ENCODE peak calls at places on chromosome 3, in seven cellular contexts. A is NCI-H1417; H is cardiac fibroblast; W is breast epithelium; C is stimulated activated effector memory CD8-positive, alpha-beta T cell treated with anti-CD3 and anti-CD28 coated beads, Interleukin-12 subunit alpha, Interleukin-12 subunit beta, amount 100 ng/mL, for 72 hours; M is HL-60; V is stimulated activated CD8-positive, alpha-beta memory T cell treated with anti-CD3 and anti-CD28 coated beads, Interleukin-15, amount 100 ng/mL, for 4 hours. S is an unnamed sample.

GRCh38 chr3:57948782-57949242 is 59.4 kb upstream of the FLNB start:
- DNase-seq in A (no peak), H (no peak), W (peak; percentile 77), C (no peak), M (no peak), V (no peak), S (no peak)

GRCh38 chr3:10487988-10488633 is 17.3 kb downstream of the ATP2B2 start:
- DNase-seq in A (no peak), H (no peak), W (no peak), C (no peak), M (no peak), V (no peak), S (no peak)

GRCh38 chr3:10557250-10557649 is 51.9 kb upstream of the ATP2B2 start:
- DNase-seq in A (no peak), H (no peak), W (no peak), C (no peak), M (no peak), V (no peak), S (no peak)

GRCh38 chr3:156792945-156793344 is 33.2 kb upstream of the LEKR1 start:
- DNase-seq in A (no peak), H (peak; percentile 49), W (no peak), C (no peak), M (no peak), V (no peak), S (no peak)

GRCh38 chr3:166274342-166274741 is 437.1 kb upstream of the BCHE start:
- DNase-seq in A (no peak), H (peak; percentile 2), W (no peak), C (no peak), M (no peak), V (no peak), S (no peak)

GRCh38 chr3:191499307-191500125 is 38.6 kb downstream of the PYDC2 start:
- DNase-seq in A (no peak), H (peak; percentile 29), W (no peak), C (no peak), M (no peak), V (no peak), S (no peak)

GRCh38 chr3:133457465-133458067 is 57.7 kb downstream of the BFSP2 start:
- DNase-seq in A (no peak), H (peak; percentile 47), W (no peak), C (no peak), M (peak; percentile 21), V (no peak), S (no peak)

GRCh38 chr3:67288707-67289106 is 290.6 kb downstream of the KBTBD8 start:
- DNase-seq in A (no peak), H (no peak), W (no peak), C (no peak), M (peak; percentile 30), V (no peak), S (no peak)

GRCh38 chr3:74267583-74268184 is 346.8 kb downstream of the CNTN3 start:
- DNase-seq in A (peak; percentile 48), H (peak; percentile 80), W (no peak), C (no peak), M (peak; percentile 28), V (no peak), S (no peak)

GRCh38 chr3:38578081-38578475 is 71.4 kb downstream of the SCN5A start:
- DNase-seq in A (no peak), H (no peak), W (no peak), C (no peak), M (no peak), V (no peak), S (no peak)

GRCh38 chr3:66989860-66990696 is 8.0 kb upstream of the KBTBD8 start:
- DNase-seq in A (no peak), H (peak; percentile 33), W (no peak), C (no peak), M (no peak), V (no peak), S (no peak)

GRCh38 chr3:5136619-5137429 is 14.7 kb downstream of the ARL8B start:
- DNase-seq in A (no peak), H (peak; percentile 37), W (no peak), C (no peak), M (peak; percentile 38), V (no peak), S (peak; percentile 5)

GRCh38 chr3:188947983-188948657 is 223.7 kb upstream of the TPRG1 start:
- DNase-seq in A (peak; percentile 88), H (peak; percentile 99), W (peak; percentile 98), C (no peak), M (no peak), V (no peak), S (no peak)

GRCh38 chr3:112770026-112770626 is 76.5 kb downstream of the CD200R1L start:
- DNase-seq in A (no peak), H (peak; percentile 97), W (no peak), C (peak; percentile 14), M (no peak), V (no peak), S (no peak)

GRCh38 chr3:31102196-31102879 is 207.9 kb upstream of the GADL1 start:
- DNase-seq in A (no peak), H (no peak), W (no peak), C (no peak), M (no peak), V (no peak), S (no peak)

GRCh38 chr3:197590313-197590962 is 34.7 kb upstream of the BDH1 start:
- DNase-seq in A (no peak), H (no peak), W (peak; percentile 17), C (no peak), M (no peak), V (no peak), S (no peak)

GRCh38 chr3:56048946-56049345 is 419.3 kb downstream of the ERC2 start:
- DNase-seq in A (no peak), H (no peak), W (no peak), C (no peak), M (no peak), V (no peak), S (no peak)

GRCh38 chr3:77541203-77541922 is 501.5 kb downstream of the ROBO2 start:
- DNase-seq in A (no peak), H (no peak), W (no peak), C (no peak), M (peak; percentile 1), V (no peak), S (no peak)

S was measured in T-helper 9 cell.